ENCODE peak calls at places on chromosomes 1 and 21, in eight cellular contexts. T is left lung; D is HCT116; M is right cardiac atrium; V is CD4-positive, alpha-beta memory T cell; O is transverse colon; L is mammary epithelial cell; B is PC-9. W is an unnamed sample. For H3K4me1, the result is how much of the 10 kb centered on the place peaks cover.

GRCh38 chr1:92329356-92330129 is 30.7 kb downstream of the RPAP2 start:
- DNase-seq in T (no peak), D (no peak), M (no peak), V (no peak), O (no peak), L (peak), B (peak), W (no peak)

GRCh38 chr1:16447641-16448040 is 7.1 kb downstream of the NECAP2 start:
- DNase-seq in T (no peak), D (no peak), M (no peak), V (no peak), O (no peak), L (no peak), B (no peak), W (no peak)

GRCh38 chr1:177973585-177973984 is 3.7 kb upstream of the SEC16B start:
- DNase-seq in T (no peak), D (no peak), M (no peak), V (no peak), O (no peak), L (no peak), B (no peak), W (no peak)

GRCh38 chr1:5265416-5266075 is 611.1 kb downstream of the AJAP1 start:
- DNase-seq in T (no peak), D (no peak), M (peak), V (no peak), O (no peak), L (no peak), B (no peak), W (no peak)

GRCh38 chr1:17819129-17819802 is 64.1 kb downstream of the ACTL8 start:
- DNase-seq in T (no peak), D (no peak), M (peak), V (no peak), O (no peak), L (no peak), B (peak), W (peak)

GRCh38 chr1:72284398-72285073 is 2.2 kb upstream of the NEGR1 start:
- DNase-seq in T (peak), D (no peak), M (peak), V (no peak), O (peak), L (peak), B (peak), W (peak)

GRCh38 chr1:163361123-163361934 is 39.6 kb downstream of the NUF2 start:
- DNase-seq in T (no peak), D (peak), M (no peak), V (no peak), O (no peak), L (peak), B (no peak), W (no peak)

GRCh38 chr1:224820341-224820740 is 109.1 kb upstream of the DNAH14 start:
- DNase-seq in T (no peak), D (no peak), M (no peak), V (no peak), O (no peak), L (no peak), B (no peak), W (no peak)

GRCh38 chr1:201760516-201760915 is 68.4 kb upstream of the IPO9 start:
- DNase-seq in T (no peak), D (no peak), M (no peak), V (no peak), O (no peak), L (no peak), B (no peak), W (no peak)

GRCh38 chr1:36327421-36328087 is 4.1 kb upstream of the EVA1B start:
- DNase-seq in T (no peak), D (no peak), M (no peak), V (no peak), O (no peak), L (peak), B (no peak), W (no peak)

GRCh38 chr1:15915991-15916390 is 59.9 kb downstream of the ZBTB17 start:
- DNase-seq in T (no peak), D (no peak), M (no peak), V (no peak), O (no peak), L (no peak), B (no peak), W (no peak)

GRCh38 chr21:15063081-15063820 is 1.5 kb downstream of the NRIP1 start:
- DNase-seq in T (no peak), D (no peak), M (no peak), V (peak), O (no peak), L (peak), B (peak), W (no peak)
- H3K4me1 ChIP-seq in T (half or more), D (under half), M (under half), V (under half), O (half or more), L (under half), B (half or more), W (under half)

GRCh38 chr1:3018576-3018975 is 2.7 kb upstream of the ACTRT2 start:
- DNase-seq in T (peak), D (no peak), M (no peak), V (no peak), O (peak), L (no peak), B (no peak), W (peak)

GRCh38 chr1:3018051-3018471 is 3.2 kb upstream of the ACTRT2 start:
- DNase-seq in T (peak), D (no peak), M (no peak), V (no peak), O (peak), L (no peak), B (no peak), W (no peak)

GRCh38 chr1:3019516-3020051 is 1.7 kb upstream of the ACTRT2 start:
- DNase-seq in T (peak), D (no peak), M (no peak), V (no peak), O (peak), L (no peak), B (no peak), W (no peak)

GRCh38 chr1:3020263-3020909 is 881 bp upstream of the ACTRT2 start:
- DNase-seq in T (peak), D (no peak), M (no peak), V (no peak), O (peak), L (no peak), B (no peak), W (no peak)

GRCh38 chr1:3019007-3019515 is 2.2 kb upstream of the ACTRT2 start:
- DNase-seq in T (peak), D (no peak), M (peak), V (no peak), O (peak), L (no peak), B (no peak), W (no peak)
- H3K4me1 ChIP-seq in T (under half), D (under half), M (under half), V (under half), O (under half), L (under half), B (under half), W (under half)

GRCh38 chr1:102186541-102186940 is 189.8 kb upstream of the OLFM3 start:
- DNase-seq in T (no peak), D (no peak), M (no peak), V (no peak), O (no peak), L (no peak), B (no peak), W (no peak)
- H3K4me1 ChIP-seq in T (under half), D (under half), M (under half), V (under half), O (under half), L (under half), B (under half), W (under half)

GRCh38 chr1:200373811-200374231 is 36.0 kb downstream of the ZNF281 start:
- DNase-seq in T (no peak), D (no peak), M (no peak), V (no peak), O (no peak), L (no peak), B (no peak), W (no peak)
- H3K4me1 ChIP-seq in T (under half), D (under half), M (under half), V (under half), O (under half), L (under half), B (half or more), W (under half)

GRCh38 chr1:42933060-42933586 is 25.5 kb downstream of the SLC2A1 start:
- DNase-seq in T (peak), D (no peak), M (no peak), V (no peak), O (no peak), L (no peak), B (no peak), W (no peak)

GRCh38 chr1:42934111-42934510 is 24.6 kb downstream of the SLC2A1 start:
- DNase-seq in T (peak), D (no peak), M (no peak), V (no peak), O (no peak), L (no peak), B (no peak), W (no peak)

GRCh38 chr1:42932442-42932941 is 26.2 kb downstream of the SLC2A1 start:
- DNase-seq in T (peak), D (no peak), M (no peak), V (no peak), O (no peak), L (no peak), B (no peak), W (no peak)

GRCh38 chr1:42934541-42935312 is 23.9 kb downstream of the SLC2A1 start:
- DNase-seq in T (peak), D (no peak), M (no peak), V (peak), O (peak), L (no peak), B (no peak), W (no peak)

DNA sequence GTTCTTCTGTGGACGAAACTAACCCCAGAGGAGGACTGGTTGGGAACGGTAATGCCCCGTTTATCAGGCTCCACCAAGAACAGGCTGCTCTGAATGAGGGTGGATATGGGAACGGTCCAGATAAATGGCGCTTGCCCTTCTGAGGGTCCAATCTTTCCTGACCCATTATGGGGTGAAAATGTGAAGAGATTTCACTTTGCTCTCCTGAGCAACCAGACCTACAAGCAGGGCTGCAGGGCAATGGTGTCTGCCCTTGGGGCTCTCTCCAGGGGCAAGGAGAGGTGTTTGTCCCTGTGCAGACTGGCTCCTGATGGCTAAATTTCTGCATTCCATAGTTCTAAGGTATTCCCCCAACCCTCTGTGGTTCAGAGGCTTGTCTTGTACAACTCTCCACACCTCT is 25.1 kb downstream of the SLC2A1 start:
- DNase-seq in T (peak), D (no peak), M (no peak), V (peak), O (no peak), L (no peak), B (no peak), W (no peak)
- H3K4me1 ChIP-seq in T (half or more), D (half or more), M (under half), V (half or more), O (half or more), L (half or more), B (half or more), W (under half)

GRCh38 chr1:203677771-203678170 is 51.1 kb downstream of the ATP2B4 start:
- DNase-seq in T (no peak), D (no peak), M (peak), V (no peak), O (no peak), L (no peak), B (no peak), W (no peak)

GRCh38 chr1:203673550-203674411 is 47.1 kb downstream of the ATP2B4 start:
- DNase-seq in T (peak), D (peak), M (peak), V (peak), O (peak), L (peak), B (peak), W (peak)

GRCh38 chr1:203676455-203676854 is 49.8 kb downstream of the ATP2B4 start:
- DNase-seq in T (no peak), D (no peak), M (no peak), V (no peak), O (no peak), L (no peak), B (no peak), W (no peak)

GRCh38 chr1:203678943-203679661 is 52.5 kb downstream of the ATP2B4 start:
- DNase-seq in T (no peak), D (no peak), M (no peak), V (no peak), O (no peak), L (peak), B (no peak), W (no peak)

GRCh38 chr1:203675596-203676347 is 49.1 kb downstream of the ATP2B4 start:
- DNase-seq in T (no peak), D (no peak), M (no peak), V (peak), O (peak), L (no peak), B (peak), W (no peak)
- H3K4me1 ChIP-seq in T (half or more), D (under half), M (under half), V (half or more), O (half or more), L (under half), B (half or more), W (half or more)